ENCODE peak calls at places on chromosomes 7 and 10, in four cellular contexts. Z is kidney, P is retinal pigment epithelial cell, O is OCI-LY7. U is an unnamed sample.

GRCh38 chr7:86485842-86486241 is 157.9 kb upstream of the GRM3 start:
- DNase-seq in Z (no peak), P (no peak), O (no peak), U (no peak)

GRCh38 chr7:135801045-135801693 is 52.6 kb upstream of the FAM180A start:
- DNase-seq in Z (no peak), P (no peak), O (peak; percentile 81), U (no peak)

GRCh38 chr10:3955954-3956617 is 171.1 kb upstream of the KLF6 start:
- DNase-seq in Z (no peak), P (no peak), O (no peak), U (no peak)

GRCh38 chr10:99979066-99979685 is 30.6 kb downstream of the DNMBP start:
- DNase-seq in Z (no peak), P (no peak), O (no peak), U (no peak)

GRCh38 chr7:19464751-19465150 is 244.1 kb downstream of the POLR1F start:
- DNase-seq in Z (no peak), P (no peak), O (no peak), U (no peak)

GRCh38 chr7:133484135-133484534 is 231.3 kb downstream of the EXOC4 start:
- DNase-seq in Z (no peak), P (no peak), O (peak; percentile 4), U (no peak)

GRCh38 chr7:99034932-99035722 is 108.8 kb downstream of the SMURF1 start:
- DNase-seq in Z (no peak), P (no peak), O (no peak), U (no peak)

GRCh38 chr7:151435971-151436370 is 4.0 kb downstream of the CRYGN start:
- DNase-seq in Z (no peak), P (no peak), O (no peak), U (no peak)

GRCh38 chr7:101677421-101678137 is 48.5 kb upstream of the MYL10 start:
- DNase-seq in Z (no peak), P (no peak), O (no peak), U (no peak)

GRCh38 chr10:102641398-102641797 is 2.9 kb upstream of the TRIM8 start:
- DNase-seq in Z (no peak), P (no peak), O (no peak), U (no peak)

GRCh38 chr7:32142649-32143048 is 72.4 kb upstream of the PDE1C start:
- DNase-seq in Z (no peak), P (no peak), O (no peak), U (no peak)

GRCh38 chr7:32145911-32146310 is 75.7 kb upstream of the PDE1C start:
- DNase-seq in Z (no peak), P (no peak), O (no peak), U (no peak)

GRCh38 chr7:32143271-32143670 is 73.1 kb upstream of the PDE1C start:
- DNase-seq in Z (no peak), P (no peak), O (no peak), U (no peak)

DNA sequence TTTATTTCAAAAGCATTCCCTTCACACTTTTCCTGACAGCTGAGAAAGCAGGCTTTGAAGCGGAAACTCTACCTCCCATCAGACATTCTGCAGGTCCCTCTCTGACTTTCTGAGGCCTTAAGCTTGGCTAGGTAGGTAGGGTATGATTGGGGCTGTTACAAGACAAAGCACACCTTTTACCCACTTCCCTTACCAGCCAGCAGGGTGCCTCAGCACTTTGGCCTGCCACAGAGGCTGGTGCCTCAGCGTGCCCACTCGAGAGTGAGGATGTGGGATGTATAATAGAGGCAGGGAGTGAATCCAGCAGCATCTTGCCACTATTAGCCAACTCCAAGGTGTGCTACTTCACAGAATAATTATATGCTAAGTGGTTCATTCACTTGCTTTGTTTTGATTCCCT is 70.3 kb upstream of the PDE1C start:
- DNase-seq in Z (no peak), P (no peak), O (no peak), U (no peak)
- TF ChIP-seq CTCF in Z (no peak), P (peak; percentile 27), O (no peak), U (no peak)

DNA sequence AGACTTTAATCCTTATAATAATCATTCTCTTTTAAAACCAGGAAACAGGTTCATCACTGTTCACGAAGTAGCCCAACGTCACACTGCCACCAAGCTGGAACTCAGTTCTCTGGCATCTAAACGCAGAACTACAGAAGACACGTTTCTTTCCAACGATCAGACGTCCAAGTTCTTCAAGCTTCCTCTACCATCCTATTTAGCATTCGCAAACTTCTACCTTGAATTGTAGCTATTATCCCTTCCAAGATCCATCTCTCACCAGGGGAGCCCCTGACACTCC is 647 bp downstream of the TRDMT1 start:
- DNase-seq in Z (no peak), P (no peak), O (peak; percentile 61), U (no peak)
- TF ChIP-seq CTCF in Z (peak; percentile 12), P (no peak), O (peak; percentile 30), U (no peak)

DNA sequence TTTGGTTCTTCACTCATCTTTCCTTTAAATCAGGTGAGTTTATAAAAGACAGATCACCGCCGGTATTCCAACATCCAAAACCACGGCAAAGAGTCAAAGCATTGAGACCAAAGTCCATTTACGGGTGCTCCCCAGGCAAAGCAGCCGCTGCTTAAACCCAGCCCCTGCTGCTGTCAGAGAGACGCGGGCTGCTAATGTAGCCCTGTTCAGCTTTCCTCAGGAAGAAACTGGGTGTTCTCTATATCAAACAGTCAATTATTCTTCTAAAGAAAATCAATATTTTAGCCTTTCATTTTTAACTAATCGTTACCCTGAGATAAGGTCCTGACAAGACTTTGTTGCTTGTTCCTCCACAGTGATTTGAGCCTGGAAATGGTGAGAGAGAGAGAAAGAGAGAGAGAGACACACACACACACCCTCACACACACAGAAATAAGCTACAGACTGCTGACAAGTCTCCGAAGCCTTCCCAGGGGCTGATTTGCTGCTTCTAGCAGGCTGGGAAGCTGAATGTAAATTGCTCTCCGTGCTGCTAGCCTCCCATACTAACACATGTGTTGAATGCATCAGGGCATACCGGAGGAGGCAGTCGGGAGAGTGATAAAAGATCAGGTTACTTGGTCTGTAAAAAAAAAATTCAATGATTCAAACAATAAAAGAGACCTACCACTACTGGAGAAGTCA is 183.0 kb upstream of the ANK3 start:
- DNase-seq in Z (peak; percentile 68), P (peak; percentile 46), O (no peak), U (no peak)
- TF ChIP-seq CTCF in Z (no peak), P (no peak), O (no peak), U (no peak)

GRCh38 chr7:156654511-156655231 is 14.1 kb downstream of the RNF32 start:
- DNase-seq in Z (no peak), P (no peak), O (no peak), U (no peak)

GRCh38 chr7:156652886-156653568 is 12.5 kb downstream of the RNF32 start:
- DNase-seq in Z (no peak), P (no peak), O (no peak), U (no peak)

GRCh38 chr7:156655232-156655628 is 14.7 kb downstream of the RNF32 start:
- DNase-seq in Z (no peak), P (no peak), O (no peak), U (no peak)

GRCh38 chr7:156651472-156651871 is 10.9 kb downstream of the RNF32 start:
- DNase-seq in Z (no peak), P (no peak), O (no peak), U (no peak)

GRCh38 chr7:156650042-156650441 is 9.5 kb downstream of the RNF32 start:
- DNase-seq in Z (no peak), P (no peak), O (no peak), U (no peak)
- TF ChIP-seq CTCF in Z (peak; percentile 35), P (peak; percentile 44), O (no peak), U (peak; percentile 31)

DNA sequence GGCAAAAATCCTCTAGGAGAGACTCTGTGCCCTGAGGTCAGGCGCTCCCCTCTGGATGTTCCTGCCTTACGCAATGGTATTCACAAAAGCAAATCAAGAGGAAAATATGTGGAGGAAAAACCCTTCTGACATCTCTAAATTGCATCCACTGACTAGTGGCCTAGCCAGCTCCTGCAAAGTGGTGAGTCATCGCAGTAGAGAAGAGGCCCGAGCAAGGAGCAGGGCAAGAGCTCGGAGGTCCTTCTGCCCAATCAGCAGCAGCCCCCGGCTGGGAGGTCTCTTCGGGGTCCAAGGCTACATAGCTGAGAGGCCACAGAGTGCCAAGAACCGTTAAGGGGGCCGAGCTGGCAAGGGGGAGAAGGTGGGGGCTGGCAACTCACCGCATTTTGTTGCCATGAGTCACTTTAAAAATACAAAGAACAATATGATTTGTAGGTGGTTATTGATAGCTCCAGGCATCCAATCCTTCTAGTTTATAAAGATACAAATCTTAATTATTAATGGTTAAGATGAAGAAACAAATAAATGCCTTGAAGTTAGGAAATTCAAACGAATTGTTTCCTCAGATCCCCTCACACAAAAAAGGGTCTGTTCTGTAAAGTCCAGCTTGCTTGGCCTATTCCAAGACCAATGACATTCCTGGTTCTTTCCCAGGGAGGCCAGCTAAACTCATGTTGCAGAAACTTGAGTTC is 161.6 kb downstream of the PKD1L1 start:
- DNase-seq in Z (peak; percentile 95), P (peak; percentile 100), O (no peak), U (no peak)
- TF ChIP-seq CTCF in Z (no peak), P (no peak), O (no peak), U (no peak)

U was measured in lower lobe of right lung.